ENCODE peak calls at places on chromosome 14, in seven cellular contexts. S is cardiac fibroblast, L is AG10803, E is GM23338, Y is hepatocyte, A is body of pancreas, X is neural progenitor cell. M is an unnamed sample.

GRCh38 chr14:96445844-96446710 is 54.1 kb downstream of the AK7 start:
- DNase-seq in S (no peak), L (no peak), E (no peak), Y (no peak), A (peak), X (no peak), M (no peak)

GRCh38 chr14:90627478-90627877 is 188.8 kb downstream of the TTC7B start:
- DNase-seq in S (no peak), L (no peak), E (no peak), Y (no peak), A (no peak), X (no peak), M (no peak)

GRCh38 chr14:22177870-22178269 is 411.2 kb downstream of the DAD1 start:
- DNase-seq in S (no peak), L (no peak), E (no peak), Y (no peak), A (no peak), X (no peak), M (no peak)

GRCh38 chr14:68473050-68473449 is 319.8 kb downstream of the ZFP36L1 start:
- DNase-seq in S (no peak), L (no peak), E (no peak), Y (no peak), A (peak), X (no peak), M (no peak)

GRCh38 chr14:85313801-85314207 is 216.1 kb upstream of the FLRT2 start:
- DNase-seq in S (no peak), L (peak), E (no peak), Y (no peak), A (no peak), X (peak), M (no peak)

GRCh38 chr14:25570483-25570882 is 520.5 kb upstream of the STXBP6 start:
- DNase-seq in S (no peak), L (no peak), E (no peak), Y (no peak), A (no peak), X (no peak), M (no peak)

GRCh38 chr14:55212611-55213010 is 21.2 kb upstream of the DLGAP5 start:
- DNase-seq in S (no peak), L (no peak), E (no peak), Y (no peak), A (no peak), X (no peak), M (peak)

GRCh38 chr14:97723834-97724770 is 926.9 kb downstream of the VRK1 start:
- DNase-seq in S (no peak), L (no peak), E (no peak), Y (no peak), A (no peak), X (no peak), M (no peak)

GRCh38 chr14:50620341-50620740 is 47.8 kb downstream of the SAV1 start:
- DNase-seq in S (peak), L (no peak), E (no peak), Y (no peak), A (no peak), X (no peak), M (no peak)

GRCh38 chr14:59484611-59485174 is 376 bp downstream of the JKAMP start:
- DNase-seq in S (peak), L (peak), E (no peak), Y (no peak), A (no peak), X (no peak), M (no peak)

DNA sequence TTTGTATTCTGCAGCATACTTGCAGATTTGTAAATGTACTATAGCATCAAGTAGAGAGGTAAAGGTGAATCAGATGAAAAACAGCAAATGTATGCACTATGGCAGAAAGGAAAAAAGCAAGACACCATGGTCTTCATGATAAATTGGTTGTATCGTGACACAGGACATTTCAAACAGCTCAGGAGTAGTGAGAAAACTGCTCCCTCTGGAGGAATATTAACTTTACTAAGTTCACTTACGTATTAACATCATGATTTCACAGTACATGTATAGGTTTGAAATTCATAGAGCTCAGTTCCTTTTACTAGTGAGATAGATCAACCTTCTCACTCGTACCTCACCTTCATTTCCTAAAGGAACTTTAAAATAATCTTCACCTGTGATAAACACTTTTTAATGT is 6.5 kb downstream of the MBIP start:
- DNase-seq in S (no peak), L (no peak), E (peak), Y (no peak), A (no peak), X (no peak), M (no peak)
- TF ChIP-seq CTCF in S (no peak), L (no peak), E (peak), Y (peak), A (no peak), X (peak), M (no peak)

DNA sequence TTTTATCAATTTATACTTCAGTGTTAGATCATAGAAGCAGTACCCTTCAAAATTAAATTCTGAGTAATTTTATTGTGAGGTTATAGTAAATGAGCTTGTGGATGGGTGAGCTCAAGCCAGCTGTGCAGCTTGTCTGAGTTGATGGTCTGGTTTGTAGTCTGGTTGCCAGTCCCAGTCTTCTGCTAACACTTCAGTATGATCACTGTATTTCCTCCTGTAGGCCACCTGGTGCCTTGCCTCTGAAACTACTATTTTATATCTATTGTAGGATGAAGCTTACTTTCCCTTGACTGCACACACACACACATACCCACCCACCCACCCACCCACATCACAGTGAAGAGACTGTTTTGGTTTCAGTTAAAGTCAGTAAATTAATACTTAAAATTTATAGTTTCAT is 496.4 kb downstream of the PCNX1 start:
- DNase-seq in S (peak), L (no peak), E (peak), Y (no peak), A (no peak), X (no peak), M (peak)
- TF ChIP-seq CTCF in S (no peak), L (no peak), E (no peak), Y (no peak), A (no peak), X (no peak), M (no peak)

GRCh38 chr14:77014004-77014604 is 14.4 kb downstream of the IRF2BPL start:
- DNase-seq in S (no peak), L (peak), E (peak), Y (peak), A (peak), X (peak), M (no peak)

GRCh38 chr14:77012193-77012592 is 16.3 kb downstream of the IRF2BPL start:
- DNase-seq in S (no peak), L (no peak), E (no peak), Y (no peak), A (no peak), X (no peak), M (no peak)

GRCh38 chr14:77008541-77008940 is 20.0 kb downstream of the IRF2BPL start:
- DNase-seq in S (no peak), L (no peak), E (no peak), Y (no peak), A (no peak), X (peak), M (no peak)

GRCh38 chr14:77009014-77009413 is 19.5 kb downstream of the IRF2BPL start:
- DNase-seq in S (no peak), L (no peak), E (no peak), Y (no peak), A (no peak), X (no peak), M (no peak)

GRCh38 chr14:77011226-77011762 is 17.2 kb downstream of the IRF2BPL start:
- DNase-seq in S (no peak), L (no peak), E (no peak), Y (peak), A (no peak), X (no peak), M (no peak)
- TF ChIP-seq CTCF in S (no peak), L (no peak), E (no peak), Y (no peak), A (no peak), X (no peak), M (no peak)

DNA sequence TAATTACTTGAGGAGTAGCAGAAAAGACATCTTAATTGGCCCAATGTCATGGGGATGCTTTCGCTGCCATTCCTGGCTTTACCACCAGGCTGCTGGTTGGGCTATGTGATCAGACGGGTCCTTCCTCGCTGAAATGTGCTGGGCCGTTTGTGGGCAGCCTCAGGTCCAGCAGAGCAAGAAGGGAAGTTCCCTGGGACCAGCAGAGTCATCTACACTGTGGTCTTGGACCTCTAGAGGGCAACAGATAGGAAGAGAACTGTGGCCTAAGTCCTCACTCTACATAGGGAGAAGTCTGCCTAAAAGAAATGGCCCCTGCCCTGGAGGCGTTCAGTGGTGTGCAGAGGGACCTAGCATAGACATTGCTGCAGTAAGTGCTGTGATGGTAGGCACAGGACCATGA is 10.9 kb downstream of the EVL start:
- DNase-seq in S (peak), L (peak), E (peak), Y (no peak), A (no peak), X (peak), M (no peak)
- TF ChIP-seq CTCF in S (peak), L (peak), E (peak), Y (peak), A (no peak), X (peak), M (no peak)

GRCh38 chr14:84029246-84029645 is 1500.7 kb upstream of the FLRT2 start:
- DNase-seq in S (no peak), L (no peak), E (no peak), Y (no peak), A (no peak), X (no peak), M (no peak)

GRCh38 chr14:84025258-84026012 is 1504.5 kb upstream of the FLRT2 start:
- DNase-seq in S (no peak), L (no peak), E (peak), Y (no peak), A (peak), X (no peak), M (no peak)

GRCh38 chr14:84024231-84024630 is 1505.7 kb upstream of the FLRT2 start:
- DNase-seq in S (no peak), L (no peak), E (no peak), Y (no peak), A (no peak), X (no peak), M (no peak)

GRCh38 chr14:84028205-84028604 is 1501.7 kb upstream of the FLRT2 start:
- DNase-seq in S (no peak), L (no peak), E (no peak), Y (no peak), A (no peak), X (no peak), M (no peak)

GRCh38 chr14:84029720-84030119 is 1500.2 kb upstream of the FLRT2 start:
- DNase-seq in S (no peak), L (no peak), E (no peak), Y (no peak), A (no peak), X (no peak), M (no peak)
- TF ChIP-seq CTCF in S (no peak), L (no peak), E (no peak), Y (no peak), A (no peak), X (no peak), M (no peak)

GRCh38 chr14:32004300-32004699 is 72.8 kb upstream of the ARHGAP5 start:
- DNase-seq in S (peak), L (peak), E (no peak), Y (no peak), A (no peak), X (no peak), M (no peak)
- TF ChIP-seq CTCF in S (no peak), L (no peak), E (no peak), Y (no peak), A (no peak), X (no peak), M (no peak)

GRCh38 chr14:36863271-36863670 is 201.6 kb downstream of the PAX9 start:
- DNase-seq in S (peak), L (no peak), E (no peak), Y (no peak), A (no peak), X (no peak), M (no peak)
- TF ChIP-seq CTCF in S (peak), L (peak), E (peak), Y (no peak), A (no peak), X (peak), M (no peak)

DNA sequence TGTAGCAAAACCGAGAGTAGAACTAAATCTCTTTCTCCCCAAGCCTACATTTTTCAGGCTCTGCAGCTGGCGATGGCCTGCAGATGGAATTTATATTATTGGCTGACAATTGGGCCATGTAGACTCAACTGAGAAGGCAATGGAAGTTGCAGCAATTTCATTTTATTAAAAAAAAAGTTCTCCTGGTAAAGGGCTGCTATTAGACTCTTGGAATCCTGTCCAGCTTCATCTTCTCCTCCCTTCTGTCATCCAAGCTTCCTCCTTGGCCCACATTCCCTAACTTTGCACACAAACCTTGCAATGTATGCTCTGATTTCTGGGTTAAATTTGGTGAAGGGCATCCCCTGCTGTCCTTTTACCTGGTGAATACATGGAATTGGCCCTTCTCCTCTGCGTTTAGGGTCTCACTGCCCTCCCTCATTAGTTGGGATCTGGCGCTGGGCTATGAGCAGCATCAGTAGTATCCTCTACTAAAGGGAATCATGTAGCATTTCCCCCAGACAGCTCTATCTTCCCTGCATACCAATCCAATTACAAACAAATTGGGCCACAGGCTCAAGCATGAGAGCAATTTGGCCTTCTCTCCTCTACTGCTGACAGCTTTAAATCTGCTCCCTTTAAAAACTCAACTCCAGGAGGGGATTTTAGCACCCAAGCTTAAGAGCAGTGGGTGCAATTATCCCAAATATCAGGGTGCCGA is 336.9 kb downstream of the BMP4 start:
- DNase-seq in S (peak), L (peak), E (no peak), Y (no peak), A (no peak), X (no peak), M (no peak)
- TF ChIP-seq CTCF in S (no peak), L (no peak), E (no peak), Y (no peak), A (no peak), X (no peak), M (no peak)

GRCh38 chr14:49464885-49465284 is 121.3 kb downstream of the RPS29 start:
- DNase-seq in S (peak), L (no peak), E (peak), Y (no peak), A (no peak), X (peak), M (peak)
- TF ChIP-seq CTCF in S (peak), L (no peak), E (peak), Y (no peak), A (no peak), X (peak), M (no peak)

M was measured in Calu3.